ENCODE peak calls at places on chromosomes 13 and 19, in nine cellular contexts. Y is brain microvascular endothelial cell; T is fibroblast of lung; O is right lobe of liver; K is fibroblast of villous mesenchyme; I is AG04449; E is CD8-positive, alpha-beta T cell; J is fibroblast of pulmonary artery; Z is fibroblast of the aortic adventitia. Q is an unnamed sample.

GRCh38 chr13:43102304-43102703 is 78.9 kb downstream of the DNAJC15 start:
- DNase-seq in Y (no peak), O (no peak), J (no peak), E (no peak), I (no peak), T (no peak), K (no peak), Z (no peak), Q (no peak)

GRCh38 chr13:50714886-50715285 is 128.6 kb downstream of the DLEU7 start:
- DNase-seq in T (no peak), E (no peak), Y (no peak), O (no peak), J (no peak), K (no peak), Z (no peak), I (no peak), Q (no peak)

GRCh38 chr13:90839061-90839460 is 508.4 kb upstream of the MIR17HG start:
- DNase-seq in E (no peak), Z (no peak), O (no peak), I (no peak), K (no peak), T (no peak), J (no peak), Y (no peak), Q (no peak)

GRCh38 chr13:64551755-64552154 is 2678.4 kb downstream of the PCDH9 start:
- DNase-seq in Z (peak; percentile 67), O (no peak), E (no peak), I (peak; percentile 17), J (peak; percentile 82), T (peak; percentile 77), Y (peak; percentile 53), K (peak; percentile 2), Q (no peak)

GRCh38 chr13:38998739-38999138 is 8.1 kb upstream of the STOML3 start:
- DNase-seq in J (no peak), I (no peak), Z (no peak), K (no peak), Y (no peak), T (no peak), O (no peak), E (no peak), Q (no peak)

GRCh38 chr13:28611654-28612131 is 47.2 kb upstream of the POMP start:
- DNase-seq in O (no peak), I (no peak), K (peak; percentile 89), E (no peak), Z (no peak), J (peak; percentile 22), Y (peak; percentile 21), T (peak; percentile 3), Q (no peak)

GRCh38 chr13:98507060-98507797 is 69.7 kb downstream of the STK24 start:
- DNase-seq in I (no peak), T (peak; percentile 80), O (peak; percentile 73), J (peak; percentile 55), Z (peak; percentile 87), E (no peak), K (peak; percentile 71), Y (peak; percentile 29), Q (no peak)

GRCh38 chr19:30367001-30367400 is 5.2 kb upstream of the ZNF536 start:
- DNase-seq in Y (no peak), J (no peak), O (no peak), I (no peak), K (no peak), Z (no peak), E (no peak), T (no peak), Q (no peak)

GRCh38 chr19:3576696-3577443 is 4.1 kb downstream of the HMG20B start:
- DNase-seq in Y (no peak), I (no peak), J (peak; percentile 73), O (no peak), Z (peak; percentile 80), T (peak; percentile 71), E (no peak), K (peak; percentile 64), Q (no peak)

GRCh38 chr13:99087954-99088491 is 110.2 kb upstream of the DOCK9 start:
- DNase-seq in T (no peak), I (no peak), O (no peak), Z (no peak), J (no peak), K (no peak), Y (no peak), E (peak; percentile 39), Q (no peak)

GRCh38 chr13:27765650-27766049 is 26.6 kb upstream of the GSX1 start:
- DNase-seq in J (no peak), K (no peak), E (no peak), Z (no peak), I (no peak), O (no peak), T (no peak), Y (no peak), Q (no peak)

GRCh38 chr19:28610731-28611130 is 602.2 kb downstream of the UQCRFS1 start:
- DNase-seq in T (no peak), Z (no peak), Y (no peak), O (no peak), J (no peak), K (no peak), I (no peak), E (no peak), Q (no peak)

GRCh38 chr13:79986890-79987289 is 354.0 kb downstream of the SPRY2 start:
- DNase-seq in K (no peak), I (no peak), Y (no peak), Z (no peak), E (no peak), J (no peak), T (no peak), O (no peak), Q (no peak)

GRCh38 chr19:39297931-39298634 is 1.9 kb downstream of the IFNL1 start:
- DNase-seq in Y (no peak), J (no peak), E (peak; percentile 59), I (no peak), Z (no peak), O (no peak), K (no peak), T (no peak), Q (no peak)

GRCh38 chr19:17333611-17334413 is 843 bp downstream of the ANO8 start:
- DNase-seq in Y (peak; percentile 78), T (peak; percentile 85), E (peak; percentile 68), O (no peak), I (no peak), J (peak; percentile 64), K (peak; percentile 68), Z (peak; percentile 65), Q (no peak)

GRCh38 chr19:5369962-5370367 is 29.4 kb upstream of the PTPRS start:
- DNase-seq in J (peak; percentile 28), Y (peak; percentile 35), E (peak; percentile 40), I (no peak), Z (no peak), K (peak; percentile 16), O (peak; percentile 56), T (peak; percentile 12), Q (peak; percentile 82)

GRCh38 chr13:43167058-43167457 is 143.7 kb downstream of the DNAJC15 start:
- DNase-seq in O (no peak), Y (no peak), T (no peak), E (no peak), I (no peak), J (no peak), K (peak; percentile 10), Z (no peak), Q (no peak)

DNA sequence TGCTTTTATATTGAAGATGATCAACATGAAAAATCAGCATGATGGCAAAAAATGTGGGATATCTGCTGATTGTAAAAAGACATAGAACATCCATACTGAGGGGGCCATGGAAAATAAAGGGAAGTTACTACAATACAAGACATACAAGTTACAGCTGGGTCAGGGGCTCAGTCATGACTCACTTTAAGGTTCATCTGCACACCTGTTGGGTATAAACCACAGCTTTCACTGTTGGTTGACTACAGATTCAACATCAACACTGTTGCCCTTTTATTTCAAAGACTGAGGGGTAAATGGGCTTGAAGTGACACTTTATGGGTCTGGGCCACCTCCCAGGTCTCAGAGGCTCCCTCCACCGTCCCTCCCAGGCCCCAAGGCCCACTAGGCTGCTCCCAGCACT is 98.1 kb upstream of the IRS2 start:
- DNase-seq in O (no peak), T (no peak), J (no peak), K (no peak), Y (no peak), I (no peak), E (no peak), Z (no peak), Q (no peak)
- TF ChIP-seq CTCF in O (no peak), T (no peak), J (no peak), K (no peak), Y (no peak), I (no peak), E (no peak), Z (no peak), Q (no peak)

DNA sequence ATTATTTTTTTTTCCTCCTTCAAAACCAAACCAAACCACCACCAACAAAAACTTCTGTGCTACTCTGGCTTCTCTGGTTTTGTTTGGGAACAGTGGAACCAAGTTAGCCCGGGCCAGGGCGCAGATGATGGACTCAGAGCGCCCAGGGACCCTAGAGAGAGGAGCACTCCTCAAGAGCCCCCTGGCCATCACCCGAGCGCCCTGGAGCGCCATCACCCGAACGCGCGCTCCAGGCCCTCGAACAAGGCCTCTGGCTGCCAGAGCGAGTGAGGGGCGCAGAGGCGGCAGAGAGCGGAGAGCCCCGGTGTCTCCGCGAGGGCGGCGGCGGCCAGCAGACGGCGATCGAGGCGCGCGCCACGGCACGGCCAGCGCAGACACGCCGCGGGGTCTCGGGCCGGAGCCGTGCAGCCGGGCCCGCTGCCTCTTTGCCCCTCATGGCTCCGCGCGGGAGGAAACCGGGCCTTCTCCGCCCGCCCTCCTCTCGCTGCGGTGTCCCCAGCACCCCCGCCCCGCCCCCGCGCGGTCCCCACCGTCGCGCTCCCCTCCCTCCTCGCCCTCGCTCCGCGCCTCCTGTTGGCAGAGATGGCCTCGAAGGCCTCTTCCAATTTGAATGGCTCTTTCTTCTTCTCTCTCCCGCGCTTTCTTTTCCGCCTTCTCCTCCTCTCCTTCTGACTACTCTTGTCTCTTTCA is 4.2 kb upstream of the SOX1 start:
- DNase-seq in J (no peak), Z (no peak), T (no peak), I (no peak), Y (no peak), K (no peak), E (no peak), O (no peak), Q (peak; percentile 65)
- TF ChIP-seq CTCF in J (no peak), Z (no peak), T (no peak), I (no peak), Y (no peak), K (no peak), E (no peak), O (peak; percentile 21), Q (peak; percentile 80)

GRCh38 chr19:13842294-13843103 is 34.4 kb upstream of the NANOS3 start:
- DNase-seq in E (peak; percentile 85), I (no peak), T (peak; percentile 66), K (peak; percentile 75), J (peak; percentile 77), Y (no peak), Z (peak; percentile 67), O (peak; percentile 87), Q (no peak)
- TF ChIP-seq CTCF in E (no peak), I (no peak), T (no peak), K (no peak), J (no peak), Y (no peak), Z (no peak), O (peak; percentile 6), Q (peak; percentile 39)

DNA sequence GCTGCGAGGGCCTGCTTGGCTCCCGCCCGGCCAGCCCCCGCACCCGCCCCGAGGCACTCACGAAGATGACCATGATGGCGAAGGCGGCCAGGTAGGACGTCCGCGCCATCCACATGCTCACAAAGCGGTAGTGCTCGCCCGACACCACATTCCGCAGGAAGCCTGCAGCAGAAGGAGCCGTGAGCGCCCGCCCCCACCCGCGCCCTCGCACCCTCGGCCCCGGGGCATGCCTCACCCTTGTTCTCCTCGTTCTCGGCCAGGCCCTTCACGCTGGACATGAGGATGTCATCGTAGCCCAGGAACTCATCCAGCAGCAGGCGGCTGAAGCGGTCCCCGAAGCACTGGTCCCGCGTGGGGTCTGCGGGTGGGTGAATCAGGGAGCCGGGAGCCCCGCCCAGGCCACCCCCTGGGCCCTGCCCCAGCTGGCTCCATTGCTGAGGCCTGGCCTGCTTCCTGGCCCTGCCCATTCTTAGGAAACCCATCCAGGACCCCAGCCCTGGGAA is 9.0 kb downstream of the TMEM259 start:
- DNase-seq in I (no peak), J (no peak), K (no peak), Z (no peak), Y (no peak), E (no peak), O (peak; percentile 19), T (no peak), Q (no peak)
- TF ChIP-seq CTCF in I (no peak), J (no peak), K (no peak), Z (no peak), Y (no peak), E (no peak), O (no peak), T (no peak), Q (no peak)